ENCODE peak calls at places on chromosomes 3 and 15, in four cellular contexts. C, F, X and Y are unnamed samples.

GRCh38 chr3:87900061-87900460 is 158.7 kb downstream of the CGGBP1 start:
- DNase-seq in C (peak; percentile 0), F (no peak), X (no peak), Y (no peak)

GRCh38 chr15:78726870-78727551 is 84.3 kb downstream of the ADAMTS7 start:
- DNase-seq in C (peak; percentile 18), F (no peak), X (peak; percentile 21), Y (peak; percentile 5)

GRCh38 chr15:78263907-78264303 is 457 bp upstream of the DNAJA4 start:
- DNase-seq in C (no peak), F (no peak), X (no peak), Y (no peak)

GRCh38 chr3:31543375-31543774 is 10.7 kb downstream of the STT3B start:
- DNase-seq in C (peak; percentile 62), F (no peak), X (no peak), Y (peak; percentile 59)

GRCh38 chr3:184773341-184774186 is 38.4 kb upstream of the VPS8 start:
- DNase-seq in C (no peak), F (no peak), X (no peak), Y (no peak)

GRCh38 chr15:41932101-41932500 is 38.2 kb upstream of the SPTBN5 start:
- DNase-seq in C (no peak), F (no peak), X (no peak), Y (no peak)

GRCh38 chr3:177041021-177041729 is 156.1 kb downstream of the TBL1XR1 start:
- DNase-seq in C (peak; percentile 90), F (no peak), X (no peak), Y (peak; percentile 31)

GRCh38 chr15:34233614-34234013 is 8.8 kb downstream of the EMC4 start:
- DNase-seq in C (no peak), F (no peak), X (no peak), Y (no peak)